ENCODE peak calls at places on chromosomes 6 and 20, in nine cellular contexts. E is AG09309, N is IMR-90, D is fibroblast of mammary gland, F is sigmoid colon, I is upper lobe of left lung, B is GM06990, Y is AG04449, U is ovary. W is an unnamed sample.

GRCh38 chr6:13814938-13815575 is 700 bp upstream of the MCUR1 start:
- DNase-seq in E (no peak), N (no peak), D (peak), F (no peak), I (no peak), B (no peak), Y (no peak), U (no peak), W (no peak)

GRCh38 chr6:136338486-136338885 is 48.8 kb upstream of the BCLAF1 start:
- DNase-seq in E (no peak), N (no peak), D (no peak), F (no peak), I (no peak), B (no peak), Y (no peak), U (no peak), W (no peak)

GRCh38 chr6:143536461-143536865 is 24.9 kb upstream of the FUCA2 start:
- DNase-seq in E (no peak), N (peak), D (peak), F (no peak), I (peak), B (peak), Y (no peak), U (peak), W (peak)

GRCh38 chr6:74735304-74735703 is 470.5 kb downstream of the COL12A1 start:
- DNase-seq in E (peak), N (peak), D (peak), F (no peak), I (no peak), B (no peak), Y (peak), U (no peak), W (peak)

GRCh38 chr6:27145731-27146455 is 101.6 kb upstream of the PRSS16 start:
- DNase-seq in E (no peak), N (peak), D (peak), F (peak), I (no peak), B (peak), Y (peak), U (peak), W (peak)

GRCh38 chr6:14880052-14880451 is 365.8 kb upstream of the JARID2 start:
- DNase-seq in E (no peak), N (no peak), D (no peak), F (no peak), I (no peak), B (no peak), Y (no peak), U (no peak), W (no peak)

GRCh38 chr6:93468291-93468690 is 48.9 kb upstream of the EPHA7 start:
- DNase-seq in E (no peak), N (no peak), D (no peak), F (no peak), I (no peak), B (no peak), Y (no peak), U (no peak), W (no peak)

GRCh38 chr6:34179106-34179720 is 33.3 kb upstream of the GRM4 start:
- DNase-seq in E (no peak), N (no peak), D (no peak), F (no peak), I (peak), B (no peak), Y (no peak), U (no peak), W (no peak)

GRCh38 chr6:168138436-168138835 is 59.4 kb upstream of the FRMD1 start:
- DNase-seq in E (no peak), N (no peak), D (no peak), F (peak), I (no peak), B (no peak), Y (no peak), U (no peak), W (no peak)

GRCh38 chr6:151239603-151240035 is at the start of gene AKAP12:
- DNase-seq in E (no peak), N (peak), D (peak), F (peak), I (peak), B (peak), Y (no peak), U (peak), W (peak)

GRCh38 chr6:32637219-32637880 is at the start of gene HLA-DQA1:
- DNase-seq in E (no peak), N (no peak), D (no peak), F (no peak), I (no peak), B (peak), Y (no peak), U (no peak), W (no peak)

GRCh38 chr20:2756056-2756611 is 44.3 kb downstream of the CPXM1 start:
- DNase-seq in E (no peak), N (peak), D (peak), F (peak), I (no peak), B (no peak), Y (no peak), U (peak), W (peak)

GRCh38 chr6:1312193-1312443 is 220 bp downstream of the FOXQ1 start:
- DNase-seq in E (no peak), N (no peak), D (no peak), F (no peak), I (no peak), B (no peak), Y (no peak), U (no peak), W (no peak)

GRCh38 chr6:1313364-1313754 is 1.5 kb downstream of the FOXQ1 start:
- DNase-seq in E (no peak), N (no peak), D (no peak), F (no peak), I (no peak), B (no peak), Y (no peak), U (no peak), W (no peak)

GRCh38 chr6:1310628-1311399 is 1.1 kb upstream of the FOXQ1 start:
- DNase-seq in E (no peak), N (no peak), D (no peak), F (no peak), I (peak), B (no peak), Y (no peak), U (no peak), W (no peak)

GRCh38 chr6:1312444-1313363 is 806 bp downstream of the FOXQ1 start:
- DNase-seq in E (no peak), N (no peak), D (no peak), F (no peak), I (peak), B (no peak), Y (no peak), U (no peak), W (no peak)

GRCh38 chr6:1311400-1312192 is at the start of gene FOXQ1:
- DNase-seq in E (no peak), N (peak), D (no peak), F (no peak), I (peak), B (peak), Y (no peak), U (no peak), W (no peak)
- TF ChIP-seq CTCF in E (no peak), N (no peak), D (no peak), F (no peak), I (peak), B (no peak), Y (no peak), U (no peak), W (no peak)

GRCh38 chr6:44257007-44257752 is at the start of gene SLC35B2:
- DNase-seq in E (no peak), N (peak), D (peak), F (peak), I (peak), B (peak), Y (no peak), U (peak), W (peak)
- TF ChIP-seq CTCF in E (peak), N (peak), D (no peak), F (no peak), I (peak), B (no peak), Y (peak), U (peak), W (peak)

GRCh38 chr6:17393335-17394191 is at the start of gene CAP2:
- DNase-seq in E (no peak), N (peak), D (no peak), F (peak), I (peak), B (no peak), Y (no peak), U (peak), W (peak)
- TF ChIP-seq CTCF in E (no peak), N (no peak), D (no peak), F (no peak), I (no peak), B (no peak), Y (no peak), U (no peak), W (no peak)

DNA sequence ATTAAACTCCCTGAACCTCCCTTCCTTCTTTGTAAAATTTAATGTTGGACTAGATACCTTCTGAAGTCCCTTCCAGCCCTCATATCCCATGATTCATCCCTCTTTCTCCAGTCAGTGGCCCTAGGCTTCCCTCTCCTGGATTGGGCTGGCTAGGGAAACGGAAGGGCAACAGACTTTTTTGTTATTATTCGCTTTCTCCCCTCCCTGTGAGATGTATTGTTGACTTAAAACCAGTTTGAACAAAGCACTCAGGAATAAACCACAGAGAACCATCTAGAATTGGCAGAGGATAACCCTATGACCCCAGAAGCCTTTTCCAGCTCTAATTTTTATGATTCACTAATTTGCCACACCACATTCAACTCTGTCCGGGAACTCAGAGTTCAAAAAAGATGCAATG is 239.7 kb upstream of the SUPT3H start:
- DNase-seq in E (no peak), N (peak), D (peak), F (no peak), I (no peak), B (no peak), Y (no peak), U (no peak), W (no peak)
- TF ChIP-seq CTCF in E (peak), N (peak), D (peak), F (no peak), I (no peak), B (no peak), Y (peak), U (no peak), W (peak)

DNA sequence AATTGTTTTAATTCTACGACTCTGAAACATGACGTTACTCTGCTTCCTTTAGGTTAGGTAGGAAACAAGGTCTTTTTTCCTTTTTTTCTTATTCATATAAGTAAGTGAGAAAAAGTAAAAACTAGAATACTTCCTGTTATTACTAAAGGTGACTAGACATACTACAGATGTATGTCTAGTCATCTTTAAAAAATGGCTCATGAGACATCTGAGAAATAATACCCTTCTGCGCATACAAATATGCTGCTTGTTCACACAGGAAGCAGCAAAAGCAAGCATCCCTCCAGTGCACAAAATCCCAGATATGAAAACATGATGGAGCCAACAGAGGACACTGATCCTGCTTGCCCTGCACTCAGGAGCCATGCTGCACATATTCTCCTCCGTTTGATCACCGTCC is 699.1 kb downstream of the EPM2A start:
- DNase-seq in E (no peak), N (peak), D (no peak), F (no peak), I (no peak), B (no peak), Y (no peak), U (no peak), W (no peak)
- TF ChIP-seq CTCF in E (no peak), N (no peak), D (no peak), F (no peak), I (no peak), B (no peak), Y (no peak), U (no peak), W (no peak)